ENCODE peak calls at places on chromosome 16, in eight cellular contexts. M is AG08395; L is A549; K is HL-60; P is T-helper 1 cell; E is Peyer's patch; W is HEK293T; T is CD8-positive, alpha-beta memory T cell. X is an unnamed sample.

GRCh38 chr16:88770459-88771293 is 14.3 kb downstream of the PIEZO1 start:
- DNase-seq in W (peak), P (no peak), T (peak), K (no peak), L (no peak), E (peak), M (peak), X (no peak)

GRCh38 chr16:47644661-47645060 is 183.5 kb downstream of the PHKB start:
- DNase-seq in E (no peak), M (peak), W (no peak), L (no peak), T (no peak), K (peak), P (no peak), X (no peak)

GRCh38 chr16:17476414-17477259 is 5.9 kb upstream of the XYLT1 start:
- DNase-seq in L (peak), M (peak), T (peak), E (peak), W (peak), P (no peak), K (no peak), X (no peak)

GRCh38 chr16:11014159-11014558 is 69.8 kb downstream of the CLEC16A start:
- DNase-seq in P (no peak), T (no peak), W (no peak), M (no peak), E (no peak), K (no peak), L (no peak), X (no peak)

GRCh38 chr16:71552698-71553503 is 24.0 kb downstream of the TAT start:
- DNase-seq in W (peak), L (no peak), P (no peak), T (no peak), E (no peak), M (no peak), K (no peak), X (no peak)

GRCh38 chr16:89700649-89701424 is 668 bp downstream of the SPATA2L start:
- DNase-seq in P (peak), K (no peak), M (peak), W (peak), T (peak), L (peak), E (peak), X (peak)

GRCh38 chr16:66324785-66325184 is 41.7 kb upstream of the CDH5 start:
- DNase-seq in W (peak), E (no peak), L (peak), K (no peak), P (no peak), M (no peak), T (no peak), X (no peak)

GRCh38 chr16:35506018-35506897 is 2046.8 kb downstream of the TP53TG3F start:
- DNase-seq in K (no peak), P (no peak), L (peak), T (no peak), E (no peak), M (no peak), W (no peak), X (no peak)

GRCh38 chr16:66617728-66618127 is 13.2 kb downstream of the CMTM3 start:
- DNase-seq in M (no peak), P (no peak), K (no peak), L (no peak), W (no peak), E (no peak), T (no peak), X (no peak)

GRCh38 chr16:79047337-79047736 is 553.2 kb downstream of the MAF start:
- DNase-seq in P (no peak), E (no peak), L (peak), K (no peak), M (no peak), T (no peak), W (peak), X (no peak)

GRCh38 chr16:30785126-30786106 is 1.6 kb downstream of the ZNF629 start:
- DNase-seq in E (no peak), W (no peak), T (no peak), M (no peak), L (no peak), K (no peak), P (no peak), X (no peak)

GRCh38 chr16:77781091-77781490 is 7.3 kb upstream of the VAT1L start:
- DNase-seq in P (no peak), M (no peak), L (no peak), E (no peak), W (no peak), T (no peak), K (no peak), X (no peak)

GRCh38 chr16:88826070-88826840 is 14.5 kb upstream of the APRT start:
- DNase-seq in T (no peak), E (peak), M (no peak), K (no peak), L (no peak), P (no peak), W (no peak), X (no peak)

GRCh38 chr16:47519037-47519436 is 57.9 kb downstream of the PHKB start:
- DNase-seq in K (no peak), E (no peak), M (peak), T (no peak), P (no peak), W (no peak), L (no peak), X (no peak)

GRCh38 chr16:85402910-85403692 is 210.0 kb upstream of the GSE1 start:
- DNase-seq in W (no peak), T (no peak), E (peak), M (peak), P (no peak), L (no peak), K (no peak), X (no peak)

GRCh38 chr16:11580451-11581086 is 6.2 kb downstream of the LITAF start:
- DNase-seq in W (no peak), E (no peak), M (no peak), K (no peak), T (no peak), L (no peak), P (no peak), X (no peak)

GRCh38 chr16:12096162-12096781 is 119.7 kb downstream of the SNX29 start:
- DNase-seq in M (peak), L (no peak), T (no peak), E (no peak), K (no peak), P (no peak), W (no peak), X (no peak)

GRCh38 chr16:1101573-1102332 is 5.7 kb upstream of the C1QTNF8 start:
- DNase-seq in M (no peak), T (no peak), P (no peak), W (no peak), E (no peak), K (no peak), L (no peak), X (no peak)

GRCh38 chr16:83698964-83699363 is 108.8 kb upstream of the HSBP1 start:
- DNase-seq in P (no peak), L (no peak), K (no peak), M (no peak), T (no peak), E (no peak), W (no peak), X (no peak)

GRCh38 chr16:12675852-12676251 is 127.8 kb downstream of the CPPED1 start:
- DNase-seq in K (no peak), L (peak), P (no peak), M (peak), T (no peak), W (no peak), E (no peak), X (no peak)

GRCh38 chr16:72902276-72902675 is 145.7 kb downstream of the ZFHX3 start:
- DNase-seq in E (no peak), M (no peak), K (no peak), L (no peak), W (no peak), P (no peak), T (no peak), X (no peak)

GRCh38 chr16:74623214-74623842 is 16.4 kb upstream of the GLG1 start:
- DNase-seq in M (peak), T (peak), L (peak), E (no peak), P (no peak), K (no peak), W (peak), X (peak)

GRCh38 chr16:52256310-52257078 is 290.4 kb downstream of the TOX3 start:
- DNase-seq in L (no peak), W (no peak), E (no peak), K (no peak), P (no peak), T (no peak), M (no peak), X (no peak)

GRCh38 chr16:46772463-46772862 is 24.3 kb upstream of the MYLK3 start:
- DNase-seq in T (no peak), L (no peak), E (no peak), W (no peak), P (no peak), K (no peak), M (peak), X (no peak)

GRCh38 chr16:81786321-81786720 is 7.2 kb downstream of the PLCG2 start:
- DNase-seq in E (no peak), P (no peak), T (no peak), K (no peak), L (no peak), M (peak), W (no peak), X (no peak)

GRCh38 chr16:12347365-12347764 is 370.8 kb downstream of the SNX29 start:
- DNase-seq in E (no peak), P (no peak), W (no peak), M (no peak), L (no peak), T (no peak), K (no peak), X (no peak)

GRCh38 chr16:17417740-17418139 is 53.0 kb downstream of the XYLT1 start:
- DNase-seq in M (no peak), L (no peak), W (no peak), E (no peak), T (no peak), P (no peak), K (no peak), X (no peak)

GRCh38 chr16:8867483-8868271 is 1.1 kb downstream of the CARHSP1 start:
- DNase-seq in K (no peak), T (peak), P (no peak), M (no peak), W (no peak), L (no peak), E (peak), X (peak)

GRCh38 chr16:24523569-24523968 is 15.8 kb upstream of the RBBP6 start:
- DNase-seq in W (no peak), L (peak), E (no peak), P (no peak), K (no peak), M (no peak), T (no peak), X (no peak)

GRCh38 chr16:66623755-66624154 is 19.3 kb downstream of the CMTM3 start:
- DNase-seq in L (no peak), M (no peak), P (no peak), W (no peak), E (no peak), T (no peak), K (no peak), X (no peak)

GRCh38 chr16:57084257-57084770 is 8.1 kb upstream of the CPNE2 start:
- DNase-seq in P (peak), E (peak), L (peak), W (peak), T (peak), M (peak), K (peak), X (peak)

GRCh38 chr16:56869513-56870270 is 4.7 kb downstream of the SLC12A3 start:
- DNase-seq in M (peak), W (peak), K (no peak), T (no peak), E (peak), L (peak), P (no peak), X (peak)

GRCh38 chr16:82748026-82748425 is 121.3 kb downstream of the CDH13 start:
- DNase-seq in W (no peak), M (peak), P (no peak), L (no peak), K (no peak), E (no peak), T (no peak), X (no peak)

GRCh38 chr16:57185945-57186629 is at the start of the genes PSME3IP1 and RSPRY1:
- DNase-seq in W (peak), T (peak), E (peak), K (peak), M (peak), L (peak), P (peak), X (peak)